ENCODE peak calls at places on chromosomes 16 and 17, in eight cellular contexts. C is adrenal gland; W is Peyer's patch; T is psoas muscle; O is CD8-positive, alpha-beta T cell; H is fibroblast of mammary gland; N is heart right ventricle; P is HFFc6. Y is an unnamed sample.

GRCh38 chr16:19717319-19717718 is 708 bp downstream of the KNOP1 start:
- DNase-seq in T (no peak), N (no peak), W (no peak), P (no peak), H (peak), C (no peak), O (no peak), Y (no peak)

GRCh38 chr16:20901068-20901440 is 483 bp downstream of the LYRM1 start:
- DNase-seq in O (no peak), N (no peak), T (no peak), P (no peak), W (no peak), C (no peak), H (no peak), Y (no peak)

GRCh38 chr16:10616744-10617640 is 36.6 kb upstream of the EMP2 start:
- DNase-seq in N (peak), W (peak), T (peak), P (peak), H (peak), C (peak), O (no peak), Y (no peak)

GRCh38 chr16:4056161-4057105 is 59.8 kb downstream of the ADCY9 start:
- DNase-seq in C (no peak), W (no peak), P (no peak), T (no peak), O (no peak), H (no peak), N (no peak), Y (no peak)

GRCh38 chr17:58325289-58325726 is 3.3 kb downstream of the TSPOAP1 start:
- DNase-seq in T (no peak), P (no peak), N (no peak), O (no peak), C (peak), W (no peak), H (no peak), Y (no peak)

GRCh38 chr17:31492880-31493655 is 101.6 kb downstream of the RAB11FIP4 start:
- DNase-seq in N (peak), W (peak), H (no peak), T (peak), C (peak), P (no peak), O (no peak), Y (no peak)

GRCh38 chr17:37713028-37713431 is 31.8 kb downstream of the HNF1B start:
- DNase-seq in P (no peak), O (no peak), T (no peak), N (no peak), C (no peak), W (no peak), H (no peak), Y (no peak)

GRCh38 chr17:76078859-76079576 is at the start of gene ZACN:
- DNase-seq in W (no peak), H (no peak), P (no peak), T (no peak), C (no peak), N (no peak), O (no peak), Y (no peak)

GRCh38 chr16:49468611-49469322 is 95.2 kb downstream of the C16orf78 start:
- DNase-seq in P (no peak), H (no peak), C (no peak), W (peak), T (no peak), N (no peak), O (no peak), Y (peak)

GRCh38 chr17:83057793-83058477 is 21.5 kb upstream of the METRNL start:
- DNase-seq in C (no peak), H (no peak), N (peak), T (peak), O (no peak), P (no peak), W (peak), Y (peak)

GRCh38 chr17:82218349-82219075 is 5.9 kb upstream of the CCDC57 start:
- DNase-seq in C (no peak), P (no peak), T (no peak), W (no peak), N (no peak), O (no peak), H (no peak), Y (no peak)

GRCh38 chr17:56914641-56915263 is 903 bp upstream of the TRIM25 start:
- DNase-seq in O (no peak), H (no peak), N (no peak), T (no peak), C (no peak), W (no peak), P (no peak), Y (no peak)

GRCh38 chr17:65698381-65699061 is 137.1 kb upstream of the AXIN2 start:
- DNase-seq in H (peak), T (no peak), P (no peak), N (no peak), O (no peak), W (no peak), C (no peak), Y (no peak)

GRCh38 chr17:50080827-50081226 is 14.3 kb upstream of the PDK2 start:
- DNase-seq in W (no peak), H (no peak), O (no peak), P (no peak), C (peak), N (peak), T (peak), Y (no peak)

GRCh38 chr17:50155115-50155819 is 4.8 kb upstream of the PPP1R9B start:
- DNase-seq in H (no peak), O (no peak), N (peak), T (peak), P (no peak), W (no peak), C (peak), Y (no peak)

GRCh38 chr17:12395733-12396354 is 269.8 kb upstream of the MYOCD start:
- DNase-seq in H (peak), P (peak), N (no peak), C (peak), W (no peak), T (no peak), O (no peak), Y (no peak)
- TF ChIP-seq CTCF in H (peak), P (peak), N (peak), C (peak), W (peak), T (no peak), O (no peak), Y (no peak)

DNA sequence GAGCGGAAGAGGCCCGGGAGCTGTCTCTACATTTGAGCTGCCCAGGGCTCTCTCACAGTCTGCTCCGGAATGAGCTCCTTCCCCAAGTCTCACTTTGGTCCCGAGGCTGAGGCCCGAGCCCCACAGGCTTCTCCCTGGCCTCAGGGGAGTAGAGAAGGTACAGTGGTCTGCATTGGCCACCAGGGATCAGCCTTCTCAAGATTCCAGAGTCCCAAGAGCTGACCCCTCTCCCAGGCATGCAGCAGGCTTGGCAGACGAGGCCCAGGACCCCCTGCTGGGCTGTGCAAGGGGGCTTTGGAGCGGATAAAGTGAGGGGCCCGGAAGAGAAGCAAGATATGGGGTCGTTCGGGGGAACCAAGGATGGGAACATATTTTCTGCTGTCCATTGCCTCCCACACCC is 3.1 kb downstream of the PRSS27 start:
- DNase-seq in C (no peak), W (no peak), P (no peak), H (no peak), O (no peak), N (no peak), T (no peak), Y (no peak)
- TF ChIP-seq CTCF in C (no peak), W (no peak), P (no peak), H (no peak), O (no peak), N (no peak), T (no peak), Y (no peak)

GRCh38 chr17:29586676-29587469 is 2.6 kb downstream of the GIT1 start:
- DNase-seq in P (no peak), N (peak), O (no peak), T (no peak), H (no peak), C (no peak), W (no peak), Y (no peak)

GRCh38 chr17:29587591-29587990 is 1.9 kb downstream of the GIT1 start:
- DNase-seq in C (no peak), P (no peak), H (no peak), O (no peak), N (no peak), T (no peak), W (no peak), Y (no peak)

GRCh38 chr17:29584452-29585079 is 4.9 kb downstream of the GIT1 start:
- DNase-seq in W (no peak), P (no peak), H (no peak), N (peak), C (no peak), T (no peak), O (no peak), Y (no peak)

GRCh38 chr17:29583324-29584248 is 5.9 kb downstream of the GIT1 start:
- DNase-seq in W (no peak), O (no peak), H (no peak), C (no peak), P (no peak), T (no peak), N (peak), Y (no peak)

DNA sequence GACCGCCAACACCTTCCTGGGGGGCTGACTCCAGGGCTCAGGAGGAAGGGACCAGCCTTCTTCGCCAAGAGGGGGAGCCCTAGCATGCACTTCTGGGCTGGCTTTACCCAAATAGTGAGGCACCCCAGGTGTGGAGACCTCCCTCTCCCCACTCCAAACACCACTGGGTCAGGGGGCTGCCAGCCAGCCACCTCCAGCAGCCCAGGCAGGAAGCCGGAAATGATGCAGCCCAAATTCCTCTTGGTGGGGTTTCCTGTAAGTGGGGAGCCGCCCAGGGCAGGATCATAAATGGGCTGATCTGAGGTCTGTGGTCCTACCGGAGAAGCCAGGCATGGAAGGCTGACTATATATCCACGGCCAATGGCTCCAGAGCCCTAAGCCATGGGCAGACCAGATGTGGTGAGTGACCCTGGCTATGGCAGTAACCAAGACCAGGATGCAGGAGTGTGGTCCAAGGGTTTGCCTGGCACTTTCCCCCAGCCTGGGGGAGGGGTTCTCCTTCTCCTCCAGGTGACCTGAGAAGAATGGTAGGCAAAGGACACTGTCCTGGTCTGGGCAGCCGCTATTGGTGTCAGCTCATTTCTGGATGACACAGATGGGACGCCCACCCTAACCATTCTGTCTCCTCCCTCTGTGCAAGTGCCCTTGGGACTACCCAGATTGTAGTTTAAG is 4.2 kb downstream of the GIT1 start:
- DNase-seq in N (peak), W (peak), C (no peak), O (no peak), T (no peak), P (no peak), H (no peak), Y (no peak)
- TF ChIP-seq CTCF in N (peak), W (no peak), C (no peak), O (peak), T (no peak), P (peak), H (peak), Y (no peak)

GRCh38 chr16:74660383-74660782 is 6.3 kb downstream of the RFWD3 start:
- DNase-seq in P (no peak), C (no peak), T (no peak), H (no peak), W (no peak), O (no peak), N (no peak), Y (no peak)
- TF ChIP-seq CTCF in P (no peak), C (no peak), T (no peak), H (no peak), W (no peak), O (no peak), N (no peak), Y (no peak)

GRCh38 chr16:28521436-28521835 is 14.8 kb upstream of the IL27 start:
- DNase-seq in P (no peak), N (no peak), H (no peak), W (no peak), T (no peak), O (no peak), C (no peak), Y (no peak)

GRCh38 chr16:28527985-28528384 is 10.8 kb downstream of the NUPR1 start:
- DNase-seq in C (no peak), N (no peak), W (no peak), O (no peak), P (no peak), T (no peak), H (no peak), Y (no peak)

GRCh38 chr16:28526201-28527099 is 12.3 kb downstream of the NUPR1 start:
- DNase-seq in N (no peak), P (no peak), O (no peak), W (no peak), H (no peak), C (no peak), T (no peak), Y (no peak)

GRCh38 chr16:28522792-28523191 is 16.0 kb downstream of the NUPR1 start:
- DNase-seq in T (no peak), H (no peak), O (no peak), P (no peak), N (no peak), C (no peak), W (no peak), Y (no peak)

GRCh38 chr16:28524544-28525179 is 14.1 kb downstream of the NUPR1 start:
- DNase-seq in H (peak), T (no peak), O (no peak), P (no peak), C (no peak), W (no peak), N (no peak), Y (no peak)
- TF ChIP-seq CTCF in H (no peak), T (no peak), O (no peak), P (no peak), C (no peak), W (no peak), N (no peak), Y (no peak)

GRCh38 chr16:86986136-86986535 is 331.1 kb downstream of the C16orf95 start:
- DNase-seq in C (no peak), W (peak), H (no peak), P (no peak), T (no peak), O (no peak), N (no peak), Y (no peak)
- TF ChIP-seq CTCF in C (no peak), W (no peak), H (no peak), P (peak), T (no peak), O (no peak), N (no peak), Y (no peak)

DNA sequence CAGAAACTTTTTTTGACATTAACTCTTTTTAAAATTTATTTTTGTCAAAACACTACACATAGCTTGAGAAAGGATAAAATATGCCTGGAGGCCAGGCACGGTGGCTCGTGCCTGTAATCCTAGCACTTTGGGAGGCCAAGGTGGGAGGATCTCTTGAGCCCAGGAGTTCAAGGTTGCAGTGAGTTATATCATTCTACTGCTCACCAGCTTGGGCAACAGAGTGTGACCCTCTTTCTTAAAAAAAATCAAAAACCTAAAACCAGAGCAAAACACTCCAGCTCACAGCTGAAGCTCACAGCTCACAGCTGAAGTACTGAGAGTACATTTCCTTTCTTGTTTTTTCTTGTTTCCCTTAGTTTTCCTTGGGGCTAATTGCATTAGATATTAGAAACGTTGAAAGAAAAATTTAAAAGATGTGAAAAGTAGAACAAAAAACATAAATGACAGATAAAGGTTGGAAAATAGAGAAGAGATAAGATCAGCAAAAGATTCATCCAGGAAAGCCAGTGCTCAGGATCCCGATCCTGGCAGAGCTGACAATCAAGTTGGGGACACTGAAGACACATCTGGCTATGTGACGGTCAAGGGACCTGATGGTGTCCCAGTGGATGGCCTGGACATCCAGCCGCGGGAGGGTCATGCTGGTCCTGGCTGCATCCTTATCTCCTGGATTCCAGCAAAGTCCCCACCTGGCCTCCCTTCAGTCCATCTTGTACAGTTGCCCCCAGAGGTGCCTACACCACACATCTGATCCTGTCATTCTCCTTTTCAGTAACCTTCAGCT is 9.8 kb downstream of the CHST6 start:
- DNase-seq in T (no peak), H (no peak), O (no peak), N (no peak), W (no peak), C (peak), P (no peak), Y (no peak)
- TF ChIP-seq CTCF in T (no peak), H (no peak), O (no peak), N (no peak), W (no peak), C (no peak), P (no peak), Y (no peak)

GRCh38 chr16:12572316-12572985 is 231.2 kb downstream of the CPPED1 start:
- DNase-seq in H (no peak), T (no peak), O (no peak), P (no peak), N (no peak), W (no peak), C (no peak), Y (no peak)

GRCh38 chr16:12575288-12575687 is 228.4 kb downstream of the CPPED1 start:
- DNase-seq in C (no peak), N (no peak), W (no peak), O (no peak), P (no peak), T (no peak), H (no peak), Y (no peak)

GRCh38 chr16:12574721-12575120 is 229.0 kb downstream of the CPPED1 start:
- DNase-seq in P (no peak), W (no peak), T (no peak), O (no peak), H (no peak), N (no peak), C (no peak), Y (no peak)

GRCh38 chr16:12573300-12573699 is 230.4 kb downstream of the CPPED1 start:
- DNase-seq in C (peak), W (peak), N (no peak), P (no peak), O (no peak), H (no peak), T (no peak), Y (no peak)

GRCh38 chr16:12573730-12574383 is 229.8 kb downstream of the CPPED1 start:
- DNase-seq in T (no peak), H (peak), O (peak), W (peak), N (peak), P (no peak), C (peak), Y (peak)
- TF ChIP-seq CTCF in T (peak), H (peak), O (peak), W (peak), N (peak), P (peak), C (peak), Y (peak)